ENCODE peak calls at places on chromosome 3, in nine cellular contexts. G, F, N, X, L, A, B, Z and V are unnamed samples.

GRCh38 chr3:140586311-140586710 is 91.6 kb upstream of the TRIM42 start:
- DNase-seq in G (no peak), F (no peak), N (no peak), X (no peak), L (no peak), A (no peak), B (no peak), Z (no peak), V (no peak)

GRCh38 chr3:4888913-4889846 is 90.1 kb upstream of the BHLHE40 start:
- DNase-seq in G (no peak), F (no peak), N (no peak), X (no peak), L (no peak), A (no peak), B (no peak), Z (no peak), V (peak; percentile 5)

GRCh38 chr3:52253314-52254260 is 8.0 kb downstream of the PPM1M start:
- DNase-seq in G (no peak), F (no peak), N (no peak), X (peak; percentile 91), L (no peak), A (no peak), B (no peak), Z (peak; percentile 69), V (no peak)

GRCh38 chr3:138974467-138974866 is 27.4 kb downstream of the FOXL2NB start:
- DNase-seq in G (no peak), F (no peak), N (no peak), X (no peak), L (no peak), A (no peak), B (no peak), Z (no peak), V (no peak)

GRCh38 chr3:126135056-126135397 is 45.4 kb downstream of the ALDH1L1 start:
- DNase-seq in G (no peak), F (no peak), N (no peak), X (no peak), L (no peak), A (no peak), B (no peak), Z (no peak), V (no peak)

GRCh38 chr3:66179813-66180212 is 41.0 kb upstream of the SLC25A26 start:
- DNase-seq in G (no peak), F (no peak), N (no peak), X (no peak), L (no peak), A (no peak), B (no peak), Z (no peak), V (no peak)

GRCh38 chr3:141454906-141455602 is 31.8 kb upstream of the RASA2 start:
- DNase-seq in G (no peak), F (peak; percentile 95), N (peak; percentile 88), X (peak; percentile 80), L (peak; percentile 82), A (no peak), B (peak; percentile 89), Z (no peak), V (peak; percentile 88)

GRCh38 chr3:69088033-69088432 is 3.3 kb downstream of the ARL6IP5 start:
- DNase-seq in G (no peak), F (peak; percentile 19), N (no peak), X (no peak), L (no peak), A (no peak), B (no peak), Z (no peak), V (peak; percentile 64)

GRCh38 chr3:100319951-100320350 is 14.6 kb upstream of the NIT2 start:
- DNase-seq in G (no peak), F (no peak), N (no peak), X (no peak), L (no peak), A (no peak), B (peak; percentile 92), Z (no peak), V (no peak)

GRCh38 chr3:26437678-26438077 is 184.9 kb upstream of the LRRC3B start:
- DNase-seq in G (no peak), F (no peak), N (peak; percentile 1), X (no peak), L (no peak), A (no peak), B (no peak), Z (no peak), V (peak; percentile 4)